ENCODE peak calls at places on chromosomes 7 and 10, in six cellular contexts. V is epithelial cell of esophagus, T is mucosa of descending colon, R is lower leg skin, Y is AG10803, F is GM12865. X is an unnamed sample.

GRCh38 chr7:66306243-66306642 is 101.1 kb downstream of the TPST1 start:
- DNase-seq in R (no peak), Y (no peak), T (no peak), F (no peak), V (peak), X (no peak)

GRCh38 chr10:8908013-8908412 is 853.5 kb downstream of the GATA3 start:
- DNase-seq in R (no peak), V (no peak), Y (no peak), T (no peak), F (no peak), X (no peak)

GRCh38 chr10:106107711-106108110 is 1056.8 kb downstream of the SORCS1 start:
- DNase-seq in R (no peak), V (peak), T (no peak), F (no peak), Y (no peak), X (no peak)

GRCh38 chr7:41700044-41700471 is 2.8 kb downstream of the INHBA start:
- DNase-seq in V (no peak), R (no peak), F (no peak), T (no peak), Y (no peak), X (no peak)

GRCh38 chr7:105257338-105257737 is 131.4 kb downstream of the SRPK2 start:
- DNase-seq in V (no peak), R (no peak), Y (no peak), T (no peak), F (no peak), X (no peak)

GRCh38 chr10:63702107-63702506 is 180.9 kb downstream of the REEP3 start:
- DNase-seq in R (no peak), T (no peak), V (no peak), Y (no peak), F (no peak), X (no peak)

GRCh38 chr10:68784476-68784875 is 42.9 kb upstream of the STOX1 start:
- DNase-seq in T (no peak), F (no peak), R (no peak), Y (no peak), V (no peak), X (no peak)

GRCh38 chr7:988426-988911 is 5.5 kb downstream of the CYP2W1 start:
- DNase-seq in F (no peak), V (no peak), R (no peak), Y (peak), T (no peak), X (no peak)

GRCh38 chr10:21100871-21101514 is 203.9 kb upstream of the NEBL start:
- DNase-seq in T (no peak), R (no peak), Y (no peak), F (no peak), V (peak), X (no peak)

GRCh38 chr10:5068274-5069017 is 25.8 kb upstream of the AKR1C3 start:
- DNase-seq in V (no peak), F (no peak), Y (no peak), T (no peak), R (no peak), X (no peak)

GRCh38 chr10:5565671-5566581 is 41.2 kb downstream of the CALML3 start:
- DNase-seq in Y (peak), R (no peak), T (peak), V (peak), F (no peak), X (peak)

GRCh38 chr10:99845837-99846382 is 63.5 kb downstream of the ABCC2 start:
- DNase-seq in V (peak), F (peak), R (peak), T (no peak), Y (peak), X (peak)

GRCh38 chr7:70334883-70335282 is 736.6 kb downstream of the AUTS2 start:
- DNase-seq in V (no peak), F (peak), T (no peak), Y (no peak), R (no peak), X (no peak)

GRCh38 chr7:157989611-157990010 is 598.0 kb downstream of the PTPRN2 start:
- DNase-seq in F (no peak), T (no peak), R (no peak), Y (no peak), V (no peak), X (peak)

GRCh38 chr10:94098916-94099315 is 105.2 kb downstream of the PLCE1 start:
- DNase-seq in Y (no peak), T (no peak), F (no peak), V (no peak), R (no peak), X (no peak)

DNA sequence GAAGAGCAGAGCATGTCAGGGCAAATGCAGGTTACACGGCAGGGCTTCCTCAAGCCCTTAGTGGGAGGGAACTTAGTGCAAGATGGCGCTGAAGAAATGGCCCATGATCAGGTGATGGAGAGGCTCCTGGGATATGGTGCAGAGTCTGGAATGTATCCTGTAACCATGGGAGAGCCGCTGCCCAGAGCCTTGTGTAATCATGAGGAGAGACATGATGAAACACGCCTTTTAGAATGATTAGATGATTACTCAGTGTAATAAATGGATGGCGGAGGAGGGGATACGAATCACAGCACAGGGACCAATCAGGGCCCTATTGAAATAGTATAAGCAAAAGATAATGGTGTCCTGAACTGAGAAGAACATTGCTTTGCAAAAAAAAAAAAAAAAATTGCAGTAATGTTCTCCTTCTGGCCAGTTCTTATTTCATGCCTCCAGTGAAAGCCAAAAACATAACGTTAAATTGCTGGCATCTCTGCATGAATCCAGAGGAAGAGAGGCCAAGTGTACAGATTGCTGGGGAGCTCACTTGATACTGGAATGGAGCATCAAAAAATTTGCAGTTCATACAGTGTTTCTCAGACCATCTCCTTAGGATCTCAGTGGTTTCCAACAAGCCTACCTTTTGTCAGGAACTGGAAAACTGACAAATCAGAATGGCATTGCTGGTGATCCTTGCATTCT is 668.4 kb upstream of the AUTS2 start:
- DNase-seq in T (no peak), F (no peak), V (peak), R (no peak), Y (peak), X (no peak)
- TF ChIP-seq CTCF in T (no peak), F (no peak), V (no peak), R (no peak), Y (no peak), X (no peak)

DNA sequence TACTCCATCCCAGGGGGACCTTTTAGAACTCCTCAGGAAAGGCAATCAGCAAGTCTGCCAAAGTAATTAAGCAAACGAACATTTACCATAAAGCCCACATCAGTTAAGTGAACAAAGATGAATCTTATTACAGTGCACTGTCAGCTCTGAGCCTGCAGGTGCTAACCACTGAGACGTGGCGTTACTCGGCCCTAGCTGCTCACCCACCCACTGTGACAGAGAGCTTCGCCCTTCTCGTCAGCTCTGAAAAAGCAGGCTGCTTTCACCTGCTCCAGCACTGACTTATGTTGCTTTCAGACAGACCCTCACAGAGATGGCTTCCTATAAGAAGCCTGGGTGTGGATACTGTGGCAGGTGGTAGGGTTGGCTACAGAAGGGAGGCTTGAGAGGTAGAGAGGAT is 57.7 kb upstream of the KCNIP2 start:
- DNase-seq in R (no peak), Y (no peak), F (peak), T (no peak), V (no peak), X (no peak)
- TF ChIP-seq CTCF in R (no peak), Y (no peak), F (no peak), T (no peak), V (no peak), X (no peak)

DNA sequence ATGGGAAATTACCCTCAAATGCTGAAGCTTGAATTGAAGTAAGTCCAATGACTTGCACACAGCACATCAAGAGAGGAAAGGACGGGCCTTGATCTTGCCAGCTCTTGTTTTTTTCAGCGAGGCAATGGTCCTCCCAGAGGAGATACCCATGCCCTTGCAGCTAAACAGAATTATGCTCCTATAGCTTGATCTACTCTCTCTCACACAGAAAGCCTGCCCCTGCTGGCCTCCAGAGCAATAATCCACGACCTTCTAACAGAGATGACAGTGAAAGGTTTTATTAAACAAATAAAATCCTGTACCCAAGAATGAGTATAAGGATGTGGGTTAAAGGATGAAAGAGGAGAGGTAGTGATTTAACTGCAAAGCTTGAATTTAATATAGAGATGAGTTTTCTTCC is 268.0 kb downstream of the ADRA2A start:
- DNase-seq in R (no peak), V (peak), Y (peak), F (peak), T (no peak), X (no peak)
- TF ChIP-seq CTCF in R (no peak), V (peak), Y (peak), F (peak), T (no peak), X (no peak)

GRCh38 chr10:127532193-127532592 is 16.9 kb upstream of the NPS start:
- DNase-seq in F (no peak), V (no peak), Y (no peak), R (no peak), T (no peak), X (no peak)
- TF ChIP-seq CTCF in F (no peak), V (no peak), Y (no peak), R (no peak), T (no peak), X (no peak)

DNA sequence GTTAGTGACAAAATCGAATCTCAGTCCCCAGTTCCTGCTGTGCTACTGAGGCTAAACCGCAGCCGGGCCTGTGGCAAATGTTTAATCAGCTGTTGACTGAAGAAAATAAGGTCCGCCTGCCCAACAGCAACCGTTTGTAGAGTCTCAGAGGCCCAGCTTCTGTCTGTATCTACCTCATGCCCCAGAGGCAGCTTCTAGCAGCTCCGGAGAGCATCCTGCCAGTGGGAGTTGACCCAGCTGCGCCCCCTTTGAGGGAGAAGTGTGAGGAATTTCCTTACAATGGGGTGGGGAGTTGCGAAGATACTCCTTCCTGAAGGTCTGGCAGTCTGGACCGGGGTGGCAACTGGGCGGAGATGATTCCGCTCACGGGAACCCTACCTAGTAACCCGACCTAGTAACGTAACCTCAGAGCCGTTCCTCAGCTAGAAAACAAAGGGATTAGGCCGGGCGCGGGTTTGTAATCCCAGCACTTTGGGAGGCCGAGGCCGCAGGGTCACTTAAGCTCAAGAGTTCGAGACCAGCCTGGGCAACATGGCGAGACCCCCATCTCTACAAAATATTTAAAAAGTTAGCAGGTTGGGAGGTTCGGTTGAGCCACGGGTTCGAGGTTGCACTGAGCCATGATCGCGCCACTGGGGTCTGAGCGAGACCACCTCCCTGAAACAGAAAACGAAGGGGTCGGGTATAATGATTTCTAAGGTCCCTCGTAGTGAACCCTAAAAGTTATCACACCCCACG is 846 bp upstream of the ZNF775 start:
- DNase-seq in R (no peak), F (peak), T (peak), V (peak), Y (peak), X (no peak)
- TF ChIP-seq CTCF in R (no peak), F (peak), T (no peak), V (no peak), Y (peak), X (no peak)

DNA sequence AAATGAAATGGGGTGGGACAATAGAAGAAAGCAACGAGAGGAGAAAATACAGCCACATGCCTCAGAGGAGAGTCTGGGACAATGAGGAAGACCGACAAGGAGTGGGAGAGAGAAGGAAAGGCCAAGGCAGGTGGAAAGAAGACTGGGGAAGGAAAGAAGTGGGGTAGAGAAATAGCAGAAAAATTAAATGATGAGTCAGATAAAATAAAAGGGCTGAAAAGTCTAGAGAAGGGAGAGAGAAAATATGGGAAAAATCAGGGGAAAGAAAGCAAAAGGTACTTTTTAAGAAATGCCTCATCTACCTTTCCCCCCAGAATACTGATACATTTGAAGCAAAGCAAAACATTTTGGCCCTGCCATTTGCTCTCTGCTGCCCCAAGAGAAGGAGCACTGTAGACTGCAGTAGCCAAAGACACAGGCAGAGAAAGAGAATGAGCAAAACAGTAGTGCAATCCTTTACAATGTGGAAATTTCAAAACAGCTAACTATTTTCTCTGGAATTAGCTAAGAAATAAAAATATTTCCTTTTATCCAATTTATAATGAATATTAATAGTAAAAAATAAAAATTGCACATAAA is 14.5 kb downstream of the GBX1 start:
- DNase-seq in V (no peak), R (no peak), Y (no peak), F (no peak), T (no peak), X (no peak)
- TF ChIP-seq CTCF in V (peak), R (no peak), Y (peak), F (no peak), T (no peak), X (no peak)

GRCh38 chr10:17445400-17445998 is 8.9 kb downstream of the ST8SIA6 start:
- DNase-seq in R (no peak), F (no peak), Y (no peak), V (peak), T (no peak), X (no peak)

GRCh38 chr10:17450024-17450423 is 4.4 kb downstream of the ST8SIA6 start:
- DNase-seq in T (no peak), F (no peak), R (no peak), Y (no peak), V (no peak), X (no peak)

GRCh38 chr10:17439552-17439951 is 14.8 kb downstream of the ST8SIA6 start:
- DNase-seq in R (no peak), T (no peak), V (no peak), F (no peak), Y (no peak), X (no peak)

GRCh38 chr10:17438583-17438982 is 15.8 kb downstream of the ST8SIA6 start:
- DNase-seq in R (no peak), Y (no peak), F (no peak), V (no peak), T (no peak), X (no peak)

DNA sequence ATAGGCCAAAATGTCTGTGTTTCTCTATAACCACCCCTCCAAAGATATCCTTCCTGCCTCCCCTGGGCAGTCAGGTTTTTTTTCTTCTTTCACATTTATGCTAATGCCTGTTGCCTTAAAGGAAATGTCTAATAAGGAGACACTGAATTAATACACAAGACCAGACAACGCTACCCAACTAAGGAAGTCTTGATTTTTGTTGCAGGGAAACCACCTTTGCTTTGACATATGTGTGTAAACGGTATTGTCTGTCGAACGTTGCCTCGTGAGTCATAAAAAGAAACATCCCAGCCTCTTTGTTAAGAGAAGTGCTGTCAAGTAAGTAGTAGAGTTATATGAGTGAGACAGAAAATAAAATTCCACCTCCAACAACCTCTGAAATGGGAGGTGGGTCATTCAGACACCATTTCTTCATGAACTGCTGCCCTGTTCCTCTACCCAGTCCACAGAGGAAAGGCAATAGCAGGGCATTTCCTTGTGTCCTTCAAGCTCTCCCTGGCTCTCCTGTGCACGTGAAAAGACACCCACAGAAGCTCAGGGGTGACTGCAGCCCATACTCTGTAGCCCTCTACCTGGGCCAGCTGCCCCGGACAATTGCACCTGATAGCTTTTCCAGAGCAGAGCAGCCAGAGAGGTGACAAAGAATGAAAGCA is 10.2 kb downstream of the ST8SIA6 start:
- DNase-seq in F (peak), Y (no peak), R (no peak), V (peak), T (no peak), X (no peak)
- TF ChIP-seq CTCF in F (no peak), Y (no peak), R (no peak), V (no peak), T (no peak), X (no peak)

GRCh38 chr7:140304071-140304799 is 94.1 kb downstream of the SLC37A3 start:
- DNase-seq in R (no peak), F (peak), V (peak), T (no peak), Y (peak), X (no peak)
- TF ChIP-seq CTCF in R (no peak), F (peak), V (peak), T (no peak), Y (peak), X (no peak)

DNA sequence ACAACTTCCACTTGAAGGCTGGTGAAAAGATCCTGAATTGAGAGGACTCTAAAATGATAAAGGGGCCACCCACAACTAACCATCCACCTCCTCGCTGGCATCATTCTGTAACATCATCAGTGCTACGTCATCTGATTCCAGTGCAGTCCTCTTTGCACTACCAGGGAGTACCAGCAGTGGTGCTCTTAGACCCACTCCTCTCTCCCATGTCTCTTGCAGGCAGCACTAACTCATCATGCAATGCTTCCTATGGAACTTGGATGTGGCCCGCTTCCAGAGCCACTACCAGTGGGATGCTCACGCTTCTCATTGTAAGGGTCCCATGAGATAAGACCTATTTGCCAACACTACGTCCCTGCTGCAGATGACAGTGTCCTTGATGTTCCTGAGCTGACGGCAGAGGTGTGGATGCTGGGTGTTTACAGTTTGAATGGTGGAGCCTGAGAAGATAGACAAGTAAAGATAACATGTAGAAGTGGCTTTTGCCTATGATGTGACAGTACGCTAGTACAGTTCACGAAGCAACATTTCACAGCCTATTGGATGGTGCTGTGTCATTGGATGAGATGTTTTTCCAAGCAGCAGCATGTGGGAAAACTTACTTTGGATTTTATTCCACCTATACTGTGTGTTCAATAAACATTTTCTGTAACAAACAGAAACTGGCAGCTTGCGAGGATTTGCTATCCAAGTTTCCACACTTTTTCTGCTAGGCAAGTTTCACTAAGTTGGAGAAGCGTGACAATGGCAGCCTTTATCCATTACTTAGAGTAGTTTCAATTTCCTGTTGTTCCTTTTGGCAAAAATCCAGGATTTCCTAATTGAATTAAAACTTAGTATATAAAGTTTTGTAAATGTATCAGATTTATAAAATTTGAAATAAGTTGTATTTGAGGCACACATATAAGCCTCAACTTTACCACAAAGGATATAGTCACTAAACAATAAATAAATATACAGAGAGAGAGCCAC is 35.9 kb upstream of the COBL start:
- DNase-seq in Y (no peak), F (no peak), T (no peak), V (no peak), R (no peak), X (no peak)
- TF ChIP-seq CTCF in Y (no peak), F (no peak), T (no peak), V (no peak), R (no peak), X (no peak)

X was measured in CD14-positive monocyte.